ENCODE peak calls at places on chromosomes 1 and 21, in ten cellular contexts. One of them, this sample, is unnamed.

GRCh38 chr1:40393173-40393572 is 19.6 kb downstream of the SMAP2 start:
- DNase-seq in mammary epithelial cell: no peak
- DNase-seq in mucosa of descending colon: no peak
- DNase-seq in heart right ventricle: no peak
- DNase-seq in lung: no peak
- DNase-seq in WTC11: no peak
- DNase-seq in BE2C: no peak
- DNase-seq in vagina: no peak
- DNase-seq in esophagus squamous epithelium: no peak
- DNase-seq in CD8-positive, alpha-beta T cell: no peak
- DNase-seq in this sample: no peak

GRCh38 chr1:193448682-193449461 is 262.5 kb upstream of the B3GALT2 start:
- DNase-seq in lung: no peak
- DNase-seq in vagina: no peak
- DNase-seq in mucosa of descending colon: no peak
- DNase-seq in CD8-positive, alpha-beta T cell: no peak
- DNase-seq in esophagus squamous epithelium: no peak
- DNase-seq in BE2C: no peak
- DNase-seq in heart right ventricle: no peak
- DNase-seq in WTC11: no peak
- DNase-seq in mammary epithelial cell: no peak
- DNase-seq in this sample: no peak

GRCh38 chr1:24373044-24373443 is 40.5 kb downstream of the STPG1 start:
- DNase-seq in WTC11: no peak
- DNase-seq in vagina: no peak
- DNase-seq in mucosa of descending colon: no peak
- DNase-seq in CD8-positive, alpha-beta T cell: no peak
- DNase-seq in esophagus squamous epithelium: no peak
- DNase-seq in lung: no peak
- DNase-seq in mammary epithelial cell: no peak
- DNase-seq in heart right ventricle: no peak
- DNase-seq in BE2C: no peak
- DNase-seq in this sample: no peak

GRCh38 chr1:171984850-171985485 is 143.7 kb downstream of the DNM3 start:
- DNase-seq in mucosa of descending colon: peak; percentile 17
- DNase-seq in vagina: no peak
- DNase-seq in esophagus squamous epithelium: no peak
- DNase-seq in heart right ventricle: no peak
- DNase-seq in lung: no peak
- DNase-seq in mammary epithelial cell: no peak
- DNase-seq in CD8-positive, alpha-beta T cell: no peak
- DNase-seq in WTC11: no peak
- DNase-seq in BE2C: no peak
- DNase-seq in this sample: no peak

GRCh38 chr1:34740161-34740875 is 14.5 kb upstream of the GJB5 start:
- DNase-seq in BE2C: no peak
- DNase-seq in heart right ventricle: no peak
- DNase-seq in CD8-positive, alpha-beta T cell: no peak
- DNase-seq in esophagus squamous epithelium: no peak
- DNase-seq in mammary epithelial cell: peak; percentile 13
- DNase-seq in vagina: no peak
- DNase-seq in lung: no peak
- DNase-seq in WTC11: peak; percentile 45
- DNase-seq in mucosa of descending colon: peak; percentile 17
- DNase-seq in this sample: no peak

GRCh38 chr1:96596226-96596625 is 125.4 kb upstream of the PTBP2 start:
- DNase-seq in WTC11: peak; percentile 76
- DNase-seq in CD8-positive, alpha-beta T cell: no peak
- DNase-seq in BE2C: peak; percentile 64
- DNase-seq in lung: no peak
- DNase-seq in esophagus squamous epithelium: no peak
- DNase-seq in heart right ventricle: no peak
- DNase-seq in mucosa of descending colon: peak; percentile 18
- DNase-seq in vagina: no peak
- DNase-seq in mammary epithelial cell: peak; percentile 21
- DNase-seq in this sample: no peak

GRCh38 chr1:112818990-112819689 is 104.0 kb upstream of the PPM1J start:
- DNase-seq in esophagus squamous epithelium: no peak
- DNase-seq in lung: no peak
- DNase-seq in WTC11: no peak
- DNase-seq in vagina: no peak
- DNase-seq in BE2C: no peak
- DNase-seq in CD8-positive, alpha-beta T cell: no peak
- DNase-seq in heart right ventricle: peak; percentile 14
- DNase-seq in mammary epithelial cell: no peak
- DNase-seq in mucosa of descending colon: peak; percentile 22
- DNase-seq in this sample: no peak

GRCh38 chr21:46639489-46640386 is 4.3 kb downstream of the PRMT2 start:
- DNase-seq in mammary epithelial cell: no peak
- DNase-seq in esophagus squamous epithelium: no peak
- DNase-seq in heart right ventricle: no peak
- DNase-seq in BE2C: no peak
- DNase-seq in lung: no peak
- DNase-seq in mucosa of descending colon: no peak
- DNase-seq in CD8-positive, alpha-beta T cell: no peak
- DNase-seq in WTC11: no peak
- DNase-seq in vagina: no peak
- DNase-seq in this sample: no peak

GRCh38 chr1:66276229-66276628 is 257.7 kb upstream of the SGIP1 start:
- DNase-seq in vagina: no peak
- DNase-seq in WTC11: no peak
- DNase-seq in CD8-positive, alpha-beta T cell: no peak
- DNase-seq in BE2C: no peak
- DNase-seq in heart right ventricle: no peak
- DNase-seq in lung: no peak
- DNase-seq in mucosa of descending colon: no peak
- DNase-seq in mammary epithelial cell: no peak
- DNase-seq in esophagus squamous epithelium: no peak
- DNase-seq in this sample: no peak

GRCh38 chr1:66275601-66276023 is 258.3 kb upstream of the SGIP1 start:
- DNase-seq in heart right ventricle: peak; percentile 48
- DNase-seq in mucosa of descending colon: no peak
- DNase-seq in mammary epithelial cell: no peak
- DNase-seq in lung: no peak
- DNase-seq in esophagus squamous epithelium: no peak
- DNase-seq in WTC11: no peak
- DNase-seq in BE2C: no peak
- DNase-seq in vagina: no peak
- DNase-seq in CD8-positive, alpha-beta T cell: no peak
- DNase-seq in this sample: peak; percentile 36

GRCh38 chr1:66281808-66282207 is 252.1 kb upstream of the SGIP1 start:
- DNase-seq in BE2C: no peak
- DNase-seq in heart right ventricle: no peak
- DNase-seq in lung: no peak
- DNase-seq in mammary epithelial cell: no peak
- DNase-seq in vagina: no peak
- DNase-seq in CD8-positive, alpha-beta T cell: no peak
- DNase-seq in esophagus squamous epithelium: no peak
- DNase-seq in WTC11: no peak
- DNase-seq in mucosa of descending colon: no peak
- DNase-seq in this sample: no peak

GRCh38 chr1:66275083-66275482 is 258.9 kb upstream of the SGIP1 start:
- DNase-seq in mucosa of descending colon: no peak
- DNase-seq in vagina: no peak
- DNase-seq in WTC11: no peak
- DNase-seq in lung: no peak
- DNase-seq in esophagus squamous epithelium: no peak
- DNase-seq in CD8-positive, alpha-beta T cell: no peak
- DNase-seq in BE2C: no peak
- DNase-seq in heart right ventricle: no peak
- DNase-seq in mammary epithelial cell: peak; percentile 47
- DNase-seq in this sample: no peak

DNA sequence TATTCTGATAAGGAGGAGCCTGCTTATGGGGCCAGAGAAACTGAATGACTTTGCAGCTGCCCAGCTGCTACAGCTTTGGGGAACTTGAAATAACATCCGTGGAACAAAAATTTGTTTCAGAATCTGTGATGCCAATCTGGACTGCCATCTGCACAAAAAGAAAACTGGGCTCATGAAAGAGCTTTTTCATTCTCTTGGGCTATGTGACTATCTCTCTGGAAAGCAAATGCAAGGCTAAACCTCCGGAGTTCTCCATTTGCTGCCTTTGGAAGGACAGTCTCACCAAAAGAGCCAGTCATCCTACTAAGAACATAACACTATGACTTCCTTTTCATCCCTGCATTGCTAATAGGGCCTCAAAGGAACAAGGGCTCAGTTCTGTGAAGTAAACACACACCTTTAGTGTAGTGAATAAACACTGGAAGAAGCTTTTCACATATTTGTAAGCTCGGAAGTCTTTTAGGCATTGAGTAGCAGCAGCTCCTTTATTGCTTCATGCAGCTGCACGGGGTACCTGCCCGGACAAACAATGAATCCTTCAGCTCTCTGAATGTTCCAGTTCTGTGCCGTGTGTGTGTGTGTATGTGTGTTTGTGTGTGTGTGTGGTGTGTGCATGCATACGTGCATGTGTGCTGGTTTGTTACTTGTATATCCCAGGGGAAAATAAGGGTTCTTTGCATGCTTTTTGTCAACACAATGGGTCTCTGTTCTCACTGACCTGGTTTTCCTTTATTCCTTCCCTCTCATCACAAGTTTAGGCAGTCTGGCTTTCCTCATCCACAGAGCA is 255.5 kb upstream of the SGIP1 start:
- DNase-seq in WTC11: no peak
- DNase-seq in CD8-positive, alpha-beta T cell: no peak
- DNase-seq in lung: no peak
- DNase-seq in BE2C: no peak
- DNase-seq in esophagus squamous epithelium: no peak
- DNase-seq in mucosa of descending colon: no peak
- DNase-seq in mammary epithelial cell: no peak
- DNase-seq in heart right ventricle: no peak
- DNase-seq in vagina: no peak
- DNase-seq in this sample: no peak
- TF ChIP-seq CTCF in WTC11: no peak
- TF ChIP-seq CTCF in CD8-positive, alpha-beta T cell: no peak
- TF ChIP-seq CTCF in lung: no peak
- TF ChIP-seq CTCF in BE2C: no peak
- TF ChIP-seq CTCF in esophagus squamous epithelium: no peak
- TF ChIP-seq CTCF in mucosa of descending colon: no peak
- TF ChIP-seq CTCF in mammary epithelial cell: no peak
- TF ChIP-seq CTCF in heart right ventricle: no peak
- TF ChIP-seq CTCF in vagina: no peak
- TF ChIP-seq CTCF in this sample: no peak

GRCh38 chr1:219564072-219564471 is 48.8 kb downstream of the ZC3H11B start:
- DNase-seq in vagina: no peak
- DNase-seq in esophagus squamous epithelium: no peak
- DNase-seq in lung: no peak
- DNase-seq in heart right ventricle: no peak
- DNase-seq in BE2C: no peak
- DNase-seq in CD8-positive, alpha-beta T cell: no peak
- DNase-seq in mucosa of descending colon: no peak
- DNase-seq in WTC11: no peak
- DNase-seq in mammary epithelial cell: no peak
- DNase-seq in this sample: no peak

GRCh38 chr1:219560856-219561255 is 52.0 kb downstream of the ZC3H11B start:
- DNase-seq in mammary epithelial cell: no peak
- DNase-seq in heart right ventricle: no peak
- DNase-seq in vagina: no peak
- DNase-seq in BE2C: no peak
- DNase-seq in CD8-positive, alpha-beta T cell: no peak
- DNase-seq in mucosa of descending colon: no peak
- DNase-seq in esophagus squamous epithelium: no peak
- DNase-seq in lung: no peak
- DNase-seq in WTC11: no peak
- DNase-seq in this sample: no peak

GRCh38 chr1:219568728-219569127 is 44.2 kb downstream of the ZC3H11B start:
- DNase-seq in BE2C: peak; percentile 15
- DNase-seq in esophagus squamous epithelium: no peak
- DNase-seq in CD8-positive, alpha-beta T cell: no peak
- DNase-seq in mucosa of descending colon: no peak
- DNase-seq in vagina: no peak
- DNase-seq in mammary epithelial cell: no peak
- DNase-seq in heart right ventricle: no peak
- DNase-seq in WTC11: no peak
- DNase-seq in lung: no peak
- DNase-seq in this sample: no peak

GRCh38 chr1:219567341-219567947 is 45.5 kb downstream of the ZC3H11B start:
- DNase-seq in lung: no peak
- DNase-seq in CD8-positive, alpha-beta T cell: no peak
- DNase-seq in WTC11: no peak
- DNase-seq in mucosa of descending colon: no peak
- DNase-seq in mammary epithelial cell: peak; percentile 17
- DNase-seq in BE2C: no peak
- DNase-seq in vagina: no peak
- DNase-seq in esophagus squamous epithelium: no peak
- DNase-seq in heart right ventricle: peak; percentile 15
- DNase-seq in this sample: no peak

DNA sequence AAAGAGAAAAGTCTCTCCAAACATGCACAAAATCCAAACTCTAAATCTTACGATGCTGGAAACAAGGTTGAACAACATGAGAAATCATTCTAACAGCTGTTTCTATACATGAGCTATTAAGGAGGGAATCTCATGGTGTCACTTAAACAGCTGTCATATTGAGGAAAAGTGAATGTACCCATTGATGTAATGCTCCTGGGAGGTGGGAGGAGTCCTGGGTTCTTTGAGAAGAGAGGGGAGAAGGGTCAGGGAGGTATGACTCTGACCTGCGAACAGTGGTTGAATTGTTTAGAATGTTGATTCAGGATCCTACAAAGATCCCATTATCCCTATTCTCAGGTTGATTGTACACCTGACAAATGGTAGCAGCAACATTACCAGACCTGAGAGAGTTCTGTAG is 49.3 kb downstream of the ZC3H11B start:
- DNase-seq in mucosa of descending colon: no peak
- DNase-seq in BE2C: no peak
- DNase-seq in WTC11: no peak
- DNase-seq in lung: no peak
- DNase-seq in heart right ventricle: no peak
- DNase-seq in CD8-positive, alpha-beta T cell: no peak
- DNase-seq in mammary epithelial cell: no peak
- DNase-seq in esophagus squamous epithelium: no peak
- DNase-seq in vagina: no peak
- DNase-seq in this sample: no peak
- TF ChIP-seq CTCF in mucosa of descending colon: no peak
- TF ChIP-seq CTCF in BE2C: no peak
- TF ChIP-seq CTCF in WTC11: no peak
- TF ChIP-seq CTCF in lung: no peak
- TF ChIP-seq CTCF in heart right ventricle: no peak
- TF ChIP-seq CTCF in CD8-positive, alpha-beta T cell: no peak
- TF ChIP-seq CTCF in mammary epithelial cell: no peak
- TF ChIP-seq CTCF in esophagus squamous epithelium: no peak
- TF ChIP-seq CTCF in vagina: no peak
- TF ChIP-seq CTCF in this sample: no peak

DNA sequence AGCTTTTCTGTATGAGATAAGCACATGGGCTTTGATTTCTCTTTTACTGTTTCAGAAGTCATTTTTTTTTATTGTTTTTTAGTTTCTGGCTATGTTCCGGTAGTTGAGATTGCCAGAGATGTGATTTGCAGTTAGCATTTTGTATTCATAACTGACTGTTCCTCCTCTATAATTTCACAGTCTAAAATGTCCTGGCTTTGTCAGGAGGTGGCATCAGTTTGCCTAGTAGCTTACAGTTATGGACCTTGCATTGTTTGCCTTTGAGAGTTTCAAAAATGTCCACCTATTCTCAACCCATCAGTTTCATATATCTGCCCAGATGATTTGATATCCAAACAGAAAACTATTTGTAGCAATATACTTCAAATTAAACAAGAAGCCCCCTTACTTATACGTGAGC is 39.5 kb upstream of the ST6GALNAC3 start:
- DNase-seq in vagina: no peak
- DNase-seq in lung: no peak
- DNase-seq in mammary epithelial cell: no peak
- DNase-seq in esophagus squamous epithelium: no peak
- DNase-seq in mucosa of descending colon: peak; percentile 35
- DNase-seq in heart right ventricle: no peak
- DNase-seq in WTC11: no peak
- DNase-seq in CD8-positive, alpha-beta T cell: no peak
- DNase-seq in BE2C: peak; percentile 8
- DNase-seq in this sample: no peak
- TF ChIP-seq CTCF in vagina: no peak
- TF ChIP-seq CTCF in lung: no peak
- TF ChIP-seq CTCF in mammary epithelial cell: no peak
- TF ChIP-seq CTCF in esophagus squamous epithelium: no peak
- TF ChIP-seq CTCF in mucosa of descending colon: no peak
- TF ChIP-seq CTCF in heart right ventricle: peak; percentile 41
- TF ChIP-seq CTCF in WTC11: no peak
- TF ChIP-seq CTCF in CD8-positive, alpha-beta T cell: no peak
- TF ChIP-seq CTCF in BE2C: peak; percentile 52
- TF ChIP-seq CTCF in this sample: no peak

GRCh38 chr1:167797005-167797404 is 75.2 kb downstream of the MPZL1 start:
- DNase-seq in esophagus squamous epithelium: no peak
- DNase-seq in mucosa of descending colon: no peak
- DNase-seq in heart right ventricle: peak; percentile 80
- DNase-seq in mammary epithelial cell: peak; percentile 97
- DNase-seq in lung: peak; percentile 76
- DNase-seq in BE2C: no peak
- DNase-seq in WTC11: peak; percentile 31
- DNase-seq in CD8-positive, alpha-beta T cell: no peak
- DNase-seq in vagina: peak; percentile 99
- DNase-seq in this sample: peak; percentile 90
- TF ChIP-seq CTCF in esophagus squamous epithelium: no peak
- TF ChIP-seq CTCF in mucosa of descending colon: no peak
- TF ChIP-seq CTCF in heart right ventricle: no peak
- TF ChIP-seq CTCF in mammary epithelial cell: no peak
- TF ChIP-seq CTCF in lung: no peak
- TF ChIP-seq CTCF in BE2C: no peak
- TF ChIP-seq CTCF in WTC11: no peak
- TF ChIP-seq CTCF in CD8-positive, alpha-beta T cell: no peak
- TF ChIP-seq CTCF in vagina: no peak
- TF ChIP-seq CTCF in this sample: no peak

This sample was measured in tibial artery.